ENCODE peak calls at places on chromosome 19, in seven cellular contexts. Z is K562, J is SK-N-SH, U is HCT116, H is GM12878, W is H1, E is HepG2. V is an unnamed sample.

GRCh38 chr19:38806371-38806770 is 6.4 kb downstream of the LGALS4 start:
- DNase-seq in W (no peak), H (no peak), J (no peak), E (no peak), Z (no peak), U (no peak), V (no peak)

GRCh38 chr19:3369337-3370213 is 3.2 kb downstream of the NFIC start:
- DNase-seq in Z (peak), U (no peak), W (no peak), J (no peak), H (no peak), E (no peak), V (no peak)

GRCh38 chr19:17553256-17553655 is 2.2 kb upstream of the COLGALT1 start:
- DNase-seq in Z (peak), E (no peak), J (no peak), H (no peak), U (no peak), W (no peak), V (no peak)

GRCh38 chr19:17733127-17733526 is 13.8 kb downstream of the MAP1S start:
- DNase-seq in W (no peak), U (no peak), Z (no peak), H (no peak), J (peak), E (no peak), V (no peak)

GRCh38 chr19:14439014-14439413 is 5.9 kb downstream of the PKN1 start:
- DNase-seq in U (no peak), J (no peak), H (no peak), E (no peak), Z (no peak), W (no peak), V (no peak)

GRCh38 chr19:5450482-5450881 is 4.7 kb upstream of the ZNRF4 start:
- DNase-seq in H (no peak), Z (no peak), U (no peak), W (no peak), E (no peak), J (no peak), V (no peak)

GRCh38 chr19:23420824-23421223 is 25.6 kb upstream of the ZNF91 start:
- DNase-seq in E (no peak), H (no peak), Z (no peak), U (no peak), J (no peak), W (no peak), V (no peak)

GRCh38 chr19:1882089-1882785 is 3.1 kb downstream of the ABHD17A start:
- DNase-seq in U (no peak), H (no peak), E (no peak), J (no peak), Z (peak), W (no peak), V (no peak)

GRCh38 chr19:55358943-55359908 is 3.8 kb downstream of the GARIN5B start:
- DNase-seq in Z (no peak), W (no peak), E (no peak), U (no peak), H (no peak), J (no peak), V (no peak)
- TF ChIP-seq JUND in Z (no peak), W (no peak), E (no peak), U (no peak), H (no peak), J (no peak), V (no peak)

GRCh38 chr19:40948580-40949299 is 42.3 kb upstream of the CYP2B6 start:
- DNase-seq in W (no peak), Z (no peak), U (no peak), E (no peak), J (no peak), H (no peak), V (no peak)
- TF ChIP-seq JUND in W (no peak), Z (no peak), U (no peak), E (no peak), J (no peak), H (no peak), V (no peak)

GRCh38 chr19:40191836-40192646 is 815 bp downstream of the MAP3K10 start:
- DNase-seq in Z (peak), J (peak), U (no peak), E (no peak), H (no peak), W (peak), V (peak)
- TF ChIP-seq JUND in Z (no peak), J (no peak), U (no peak), E (no peak), H (no peak), W (no peak), V (no peak)

DNA sequence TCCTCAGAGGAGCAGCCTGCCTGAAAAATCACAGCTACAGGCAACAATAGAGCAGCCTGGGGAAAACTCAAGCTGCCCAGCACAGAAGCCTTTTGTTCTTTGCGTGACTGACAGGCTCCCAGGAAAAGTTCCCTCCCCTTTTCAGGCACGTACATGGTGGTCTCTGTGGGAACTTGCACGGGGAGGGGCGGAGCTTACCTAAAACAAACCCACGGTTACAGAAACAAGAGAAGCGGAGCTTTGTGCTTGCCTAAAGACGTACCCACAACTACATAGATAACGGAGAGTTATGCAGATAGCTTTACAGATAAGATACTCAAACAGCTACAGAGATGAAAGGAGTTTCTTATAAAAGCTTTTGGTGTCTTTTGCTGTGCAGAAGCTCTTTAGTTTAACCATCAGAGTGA is 11.4 kb downstream of the ETFB start:
- DNase-seq in Z (no peak), W (peak), E (peak), U (no peak), J (peak), H (no peak), V (no peak)
- TF ChIP-seq JUND in Z (no peak), W (no peak), E (no peak), U (no peak), J (no peak), H (no peak), V (no peak)